ENCODE peak calls at places on chromosomes 6 and 20, in five cellular contexts. One of them, this sample, is unnamed.

GRCh38 chr20:41072099-41072798 is 43.6 kb downstream of the TOP1 start:
- DNase-seq in transverse colon: no peak
- DNase-seq in upper lobe of left lung: peak
- DNase-seq in GM12878: no peak
- DNase-seq in HepG2: no peak
- DNase-seq in this sample: no peak

GRCh38 chr6:46042355-46042999 is 26.8 kb upstream of the CLIC5 start:
- DNase-seq in transverse colon: peak
- DNase-seq in upper lobe of left lung: no peak
- DNase-seq in GM12878: no peak
- DNase-seq in HepG2: peak
- DNase-seq in this sample: no peak

GRCh38 chr20:8602389-8603116 is 466.3 kb upstream of the PLCB4 start:
- DNase-seq in transverse colon: no peak
- DNase-seq in upper lobe of left lung: no peak
- DNase-seq in GM12878: peak
- DNase-seq in HepG2: no peak
- DNase-seq in this sample: no peak

GRCh38 chr6:109793015-109793414 is 101.9 kb downstream of the FIG4 start:
- DNase-seq in transverse colon: no peak
- DNase-seq in upper lobe of left lung: no peak
- DNase-seq in GM12878: no peak
- DNase-seq in HepG2: peak
- DNase-seq in this sample: no peak

GRCh38 chr20:10314198-10314597 is 95.6 kb downstream of the SNAP25 start:
- DNase-seq in transverse colon: no peak
- DNase-seq in upper lobe of left lung: no peak
- DNase-seq in GM12878: no peak
- DNase-seq in HepG2: no peak
- DNase-seq in this sample: no peak

GRCh38 chr20:35611482-35611881 is 4.1 kb upstream of the SPAG4 start:
- DNase-seq in transverse colon: no peak
- DNase-seq in upper lobe of left lung: no peak
- DNase-seq in GM12878: peak
- DNase-seq in HepG2: no peak
- DNase-seq in this sample: no peak

GRCh38 chr20:711526-711925 is 35.9 kb upstream of the SCRT2 start:
- DNase-seq in transverse colon: no peak
- DNase-seq in upper lobe of left lung: no peak
- DNase-seq in GM12878: no peak
- DNase-seq in HepG2: no peak
- DNase-seq in this sample: peak

GRCh38 chr6:67165606-67166005 is 1458.6 kb upstream of the EYS start:
- DNase-seq in transverse colon: no peak
- DNase-seq in upper lobe of left lung: no peak
- DNase-seq in GM12878: no peak
- DNase-seq in HepG2: no peak
- DNase-seq in this sample: no peak

GRCh38 chr6:14326774-14327173 is 209.2 kb downstream of the CD83 start:
- DNase-seq in transverse colon: no peak
- DNase-seq in upper lobe of left lung: no peak
- DNase-seq in GM12878: no peak
- DNase-seq in HepG2: no peak
- DNase-seq in this sample: no peak

GRCh38 chr20:39109933-39110818 is 148.0 kb downstream of the DHX35 start:
- DNase-seq in transverse colon: no peak
- DNase-seq in upper lobe of left lung: no peak
- DNase-seq in GM12878: no peak
- DNase-seq in HepG2: no peak
- DNase-seq in this sample: no peak

GRCh38 chr20:51531141-51531710 is 11.3 kb downstream of the NFATC2 start:
- DNase-seq in transverse colon: no peak
- DNase-seq in upper lobe of left lung: no peak
- DNase-seq in GM12878: no peak
- DNase-seq in HepG2: no peak
- DNase-seq in this sample: no peak

GRCh38 chr20:4578375-4578774 is 143.3 kb upstream of the PRND start:
- DNase-seq in transverse colon: no peak
- DNase-seq in upper lobe of left lung: no peak
- DNase-seq in GM12878: no peak
- DNase-seq in HepG2: no peak
- DNase-seq in this sample: no peak

GRCh38 chr6:54617730-54618129 is 228.8 kb upstream of the FAM83B start:
- DNase-seq in transverse colon: no peak
- DNase-seq in upper lobe of left lung: no peak
- DNase-seq in GM12878: no peak
- DNase-seq in HepG2: peak
- DNase-seq in this sample: no peak

GRCh38 chr6:54009052-54009654 is 102.1 kb upstream of the MLIP start:
- DNase-seq in transverse colon: no peak
- DNase-seq in upper lobe of left lung: no peak
- DNase-seq in GM12878: no peak
- DNase-seq in HepG2: peak
- DNase-seq in this sample: no peak

GRCh38 chr6:2563635-2564034 is 187.1 kb downstream of the MYLK4 start:
- DNase-seq in transverse colon: no peak
- DNase-seq in upper lobe of left lung: no peak
- DNase-seq in GM12878: peak
- DNase-seq in HepG2: peak
- DNase-seq in this sample: no peak

GRCh38 chr6:26104457-26105108 is 17.4 kb downstream of the HFE start:
- DNase-seq in transverse colon: peak
- DNase-seq in upper lobe of left lung: no peak
- DNase-seq in GM12878: no peak
- DNase-seq in HepG2: peak
- DNase-seq in this sample: no peak

GRCh38 chr6:81997091-81997926 is 244.8 kb upstream of the TENT5A start:
- DNase-seq in transverse colon: no peak
- DNase-seq in upper lobe of left lung: no peak
- DNase-seq in GM12878: peak
- DNase-seq in HepG2: no peak
- DNase-seq in this sample: no peak

GRCh38 chr20:44532981-44533331 is 11.1 kb upstream of the SERINC3 start:
- DNase-seq in transverse colon: no peak
- DNase-seq in upper lobe of left lung: no peak
- DNase-seq in GM12878: no peak
- DNase-seq in HepG2: peak
- DNase-seq in this sample: no peak

GRCh38 chr6:133889557-133890301 is 816 bp downstream of the TCF21 start:
- DNase-seq in transverse colon: no peak
- DNase-seq in upper lobe of left lung: no peak
- DNase-seq in GM12878: no peak
- DNase-seq in HepG2: no peak
- DNase-seq in this sample: no peak

DNA sequence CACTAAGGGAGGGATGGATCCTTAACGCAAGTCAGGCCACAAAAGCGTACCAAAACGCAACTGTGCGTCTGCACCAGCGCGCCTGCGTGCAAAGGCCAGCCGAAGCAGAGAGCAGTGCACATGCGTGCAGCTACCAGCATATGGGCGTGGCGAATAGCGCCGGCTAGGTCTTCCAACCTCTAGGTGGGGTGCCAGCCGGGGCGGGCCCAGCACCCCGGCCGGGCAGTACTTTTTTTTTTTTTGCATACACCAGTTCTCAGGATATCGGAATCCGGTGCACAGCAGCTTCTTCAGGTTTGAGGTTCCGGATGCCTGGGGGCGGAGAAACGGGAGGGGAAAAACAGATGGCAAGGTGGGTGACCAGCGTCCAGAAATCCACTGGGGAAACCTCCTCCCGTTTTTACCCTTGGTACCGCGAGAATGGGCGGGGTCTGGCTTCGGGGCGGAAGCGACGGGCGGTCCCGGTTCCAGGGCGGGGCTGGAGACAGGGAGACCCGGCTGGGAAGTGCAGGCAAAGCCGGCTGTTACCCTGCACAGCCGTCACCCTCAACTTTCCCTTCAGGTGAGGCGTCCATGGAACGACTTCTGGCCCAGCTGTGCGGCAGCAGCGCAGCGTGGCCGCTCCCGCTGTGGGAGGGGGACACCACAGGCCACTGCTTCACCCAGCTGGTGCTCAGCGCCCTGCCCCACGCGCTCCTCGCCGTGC is at the start of gene ABCC10:
- DNase-seq in transverse colon: peak
- DNase-seq in upper lobe of left lung: peak
- DNase-seq in GM12878: peak
- DNase-seq in HepG2: peak
- DNase-seq in this sample: peak
- TF ChIP-seq EP300 in transverse colon: no peak
- TF ChIP-seq EP300 in upper lobe of left lung: no peak
- TF ChIP-seq EP300 in GM12878: no peak
- TF ChIP-seq EP300 in HepG2: peak
- TF ChIP-seq EP300 in this sample: no peak

GRCh38 chr6:16338577-16339262 is 100.3 kb downstream of the GMPR start:
- DNase-seq in transverse colon: peak
- DNase-seq in upper lobe of left lung: no peak
- DNase-seq in GM12878: no peak
- DNase-seq in HepG2: no peak
- DNase-seq in this sample: peak
- TF ChIP-seq POLR2AphosphoS5 in transverse colon: peak
- TF ChIP-seq POLR2AphosphoS5 in upper lobe of left lung: peak
- TF ChIP-seq POLR2AphosphoS5 in GM12878: no peak
- TF ChIP-seq POLR2AphosphoS5 in HepG2: no peak
- TF ChIP-seq POLR2AphosphoS5 in this sample: peak

GRCh38 chr6:105459049-105459448 is 56.2 kb upstream of the PREP start:
- DNase-seq in transverse colon: no peak
- DNase-seq in upper lobe of left lung: no peak
- DNase-seq in GM12878: peak
- DNase-seq in HepG2: no peak
- DNase-seq in this sample: no peak

GRCh38 chr6:105458061-105458460 is 55.2 kb upstream of the PREP start:
- DNase-seq in transverse colon: no peak
- DNase-seq in upper lobe of left lung: no peak
- DNase-seq in GM12878: no peak
- DNase-seq in HepG2: no peak
- DNase-seq in this sample: no peak

GRCh38 chr6:105460860-105461259 is 58.0 kb upstream of the PREP start:
- DNase-seq in transverse colon: no peak
- DNase-seq in upper lobe of left lung: no peak
- DNase-seq in GM12878: no peak
- DNase-seq in HepG2: no peak
- DNase-seq in this sample: no peak

GRCh38 chr6:105458552-105458951 is 55.7 kb upstream of the PREP start:
- DNase-seq in transverse colon: no peak
- DNase-seq in upper lobe of left lung: no peak
- DNase-seq in GM12878: peak
- DNase-seq in HepG2: no peak
- DNase-seq in this sample: no peak

DNA sequence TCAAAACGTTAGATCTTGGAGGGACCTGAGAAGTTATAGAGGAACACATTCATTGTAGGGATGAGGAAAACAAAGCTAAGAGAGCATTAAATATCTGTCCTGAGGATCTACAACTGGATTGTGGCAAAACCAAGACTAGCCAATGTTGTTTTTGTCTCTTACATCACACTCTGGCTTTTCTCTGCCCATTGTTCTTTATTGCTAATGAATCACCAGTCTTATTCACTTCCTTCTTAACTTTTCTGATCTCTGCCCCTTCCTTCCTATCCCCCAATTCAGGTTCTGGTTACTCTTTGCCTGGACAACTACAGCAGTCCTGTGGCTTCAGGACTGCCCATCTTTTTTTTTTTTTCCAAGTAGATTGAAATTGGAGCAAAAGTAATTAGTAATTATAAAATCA is 57.0 kb upstream of the PREP start:
- DNase-seq in transverse colon: no peak
- DNase-seq in upper lobe of left lung: no peak
- DNase-seq in GM12878: peak
- DNase-seq in HepG2: no peak
- DNase-seq in this sample: no peak
- TF ChIP-seq POLR2A in transverse colon: no peak
- TF ChIP-seq POLR2A in upper lobe of left lung: no peak
- TF ChIP-seq POLR2A in GM12878: no peak
- TF ChIP-seq POLR2A in HepG2: no peak
- TF ChIP-seq POLR2A in this sample: no peak

GRCh38 chr6:148383658-148384417 is 41.2 kb downstream of the SASH1 start:
- DNase-seq in transverse colon: no peak
- DNase-seq in upper lobe of left lung: peak
- DNase-seq in GM12878: no peak
- DNase-seq in HepG2: no peak
- DNase-seq in this sample: no peak
- TF ChIP-seq EP300 in transverse colon: no peak
- TF ChIP-seq EP300 in upper lobe of left lung: no peak
- TF ChIP-seq EP300 in GM12878: no peak
- TF ChIP-seq EP300 in HepG2: no peak
- TF ChIP-seq EP300 in this sample: no peak

GRCh38 chr6:136371951-136372350 is 82.3 kb upstream of the BCLAF1 start:
- DNase-seq in transverse colon: no peak
- DNase-seq in upper lobe of left lung: no peak
- DNase-seq in GM12878: no peak
- DNase-seq in HepG2: no peak
- DNase-seq in this sample: no peak
- TF ChIP-seq POLR2AphosphoS5 in transverse colon: no peak
- TF ChIP-seq POLR2AphosphoS5 in upper lobe of left lung: no peak
- TF ChIP-seq POLR2AphosphoS5 in GM12878: no peak
- TF ChIP-seq POLR2AphosphoS5 in HepG2: no peak
- TF ChIP-seq POLR2AphosphoS5 in this sample: no peak

DNA sequence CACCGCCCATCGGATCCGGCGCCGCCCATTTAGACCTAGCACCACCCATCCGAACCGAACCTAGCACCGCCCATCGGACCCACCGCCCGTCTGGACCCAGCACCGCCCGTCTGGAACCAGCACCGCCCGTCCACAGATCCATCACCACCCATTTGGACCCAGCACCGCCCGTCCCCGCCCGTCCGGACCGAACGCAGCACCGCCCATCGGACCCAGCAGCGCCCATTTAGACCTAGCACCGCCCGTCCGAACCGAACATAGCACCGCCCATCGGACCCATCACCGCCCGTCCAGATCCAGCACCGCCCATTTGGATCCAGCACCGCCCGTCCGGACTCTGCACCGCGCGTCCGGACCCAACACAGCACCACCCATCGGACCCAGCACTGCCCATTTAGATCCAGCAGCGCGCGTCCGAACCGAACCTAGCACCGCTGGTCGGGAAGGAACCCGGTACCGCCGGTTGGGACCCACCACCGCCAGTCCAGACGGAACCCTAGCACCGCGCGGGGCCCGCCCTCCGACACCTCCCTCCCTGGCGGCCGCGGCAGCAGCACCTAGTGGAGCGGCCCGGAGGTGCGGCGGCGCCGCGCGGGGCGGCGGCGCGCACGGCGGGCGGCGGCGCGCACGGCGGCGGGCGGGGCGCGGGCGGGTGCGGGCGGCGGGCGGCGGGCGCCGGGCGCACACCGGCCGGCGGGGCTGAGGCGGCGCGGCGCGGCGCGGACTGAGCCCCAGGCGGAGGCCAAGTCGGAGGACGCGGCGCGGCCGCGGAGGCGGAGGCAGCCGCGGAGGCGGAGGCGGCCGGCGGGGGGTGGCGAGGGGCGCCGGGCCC is at the start of gene AFDN:
- DNase-seq in transverse colon: peak
- DNase-seq in upper lobe of left lung: peak
- DNase-seq in GM12878: no peak
- DNase-seq in HepG2: no peak
- DNase-seq in this sample: peak
- TF ChIP-seq POLR2A in transverse colon: peak
- TF ChIP-seq POLR2A in upper lobe of left lung: no peak
- TF ChIP-seq POLR2A in GM12878: peak
- TF ChIP-seq POLR2A in HepG2: peak
- TF ChIP-seq POLR2A in this sample: no peak